ENCODE peak calls at places on chromosome 1, in four cellular contexts. One of them, this sample, is unnamed.

GRCh38 chr1:41682845-41683630 is 198.6 kb upstream of the EDN2 start:
- DNase-seq in effector memory CD4-positive, alpha-beta T cell: no peak
- DNase-seq in ecto neural progenitor cell: no peak
- DNase-seq in central memory CD8-positive, alpha-beta T cell: no peak
- DNase-seq in this sample: no peak

GRCh38 chr1:109248797-109249629 is at the start of gene CELSR2:
- DNase-seq in effector memory CD4-positive, alpha-beta T cell: peak; percentile 41
- DNase-seq in ecto neural progenitor cell: peak; percentile 86
- DNase-seq in central memory CD8-positive, alpha-beta T cell: no peak
- DNase-seq in this sample: no peak

GRCh38 chr1:44089371-44090070 is 29.1 kb upstream of the KLF17 start:
- DNase-seq in effector memory CD4-positive, alpha-beta T cell: no peak
- DNase-seq in ecto neural progenitor cell: no peak
- DNase-seq in central memory CD8-positive, alpha-beta T cell: no peak
- DNase-seq in this sample: no peak

GRCh38 chr1:50538476-50538875 is 115.2 kb upstream of the DMRTA2 start:
- DNase-seq in effector memory CD4-positive, alpha-beta T cell: no peak
- DNase-seq in ecto neural progenitor cell: no peak
- DNase-seq in central memory CD8-positive, alpha-beta T cell: no peak
- DNase-seq in this sample: no peak

GRCh38 chr1:205237526-205238484 is 10.1 kb downstream of the TMCC2 start:
- DNase-seq in effector memory CD4-positive, alpha-beta T cell: no peak
- DNase-seq in ecto neural progenitor cell: no peak
- DNase-seq in central memory CD8-positive, alpha-beta T cell: no peak
- DNase-seq in this sample: peak; percentile 55

GRCh38 chr1:38076038-38076437 is 29.4 kb upstream of the POU3F1 start:
- DNase-seq in effector memory CD4-positive, alpha-beta T cell: no peak
- DNase-seq in ecto neural progenitor cell: peak; percentile 77
- DNase-seq in central memory CD8-positive, alpha-beta T cell: no peak
- DNase-seq in this sample: no peak

GRCh38 chr1:159141584-159142518 is 29.6 kb upstream of the CADM3 start:
- DNase-seq in effector memory CD4-positive, alpha-beta T cell: no peak
- DNase-seq in ecto neural progenitor cell: peak; percentile 78
- DNase-seq in central memory CD8-positive, alpha-beta T cell: no peak
- DNase-seq in this sample: no peak

GRCh38 chr1:1630191-1630964 is 1.6 kb upstream of the MMP23B start:
- DNase-seq in effector memory CD4-positive, alpha-beta T cell: peak; percentile 91
- DNase-seq in ecto neural progenitor cell: peak; percentile 85
- DNase-seq in central memory CD8-positive, alpha-beta T cell: peak; percentile 97
- DNase-seq in this sample: no peak

GRCh38 chr1:24438423-24438901 is 22.9 kb downstream of the NIPAL3 start:
- DNase-seq in effector memory CD4-positive, alpha-beta T cell: no peak
- DNase-seq in ecto neural progenitor cell: peak; percentile 60
- DNase-seq in central memory CD8-positive, alpha-beta T cell: no peak
- DNase-seq in this sample: no peak

GRCh38 chr1:247212012-247212411 is 40.2 kb upstream of the ZNF124 start:
- DNase-seq in effector memory CD4-positive, alpha-beta T cell: no peak
- DNase-seq in ecto neural progenitor cell: no peak
- DNase-seq in central memory CD8-positive, alpha-beta T cell: no peak
- DNase-seq in this sample: no peak

GRCh38 chr1:30386145-30386926 is 337.0 kb downstream of the MATN1 start:
- DNase-seq in effector memory CD4-positive, alpha-beta T cell: no peak
- DNase-seq in ecto neural progenitor cell: no peak
- DNase-seq in central memory CD8-positive, alpha-beta T cell: no peak
- DNase-seq in this sample: no peak

GRCh38 chr1:176149939-176150807 is 56.9 kb downstream of the COP1 start:
- DNase-seq in effector memory CD4-positive, alpha-beta T cell: no peak
- DNase-seq in ecto neural progenitor cell: no peak
- DNase-seq in central memory CD8-positive, alpha-beta T cell: no peak
- DNase-seq in this sample: no peak

GRCh38 chr1:1616045-1616821 is 933 bp downstream of the MIB2 start:
- DNase-seq in effector memory CD4-positive, alpha-beta T cell: peak; percentile 46
- DNase-seq in ecto neural progenitor cell: no peak
- DNase-seq in central memory CD8-positive, alpha-beta T cell: no peak
- DNase-seq in this sample: no peak

GRCh38 chr1:32798191-32798590 is 19.0 kb downstream of the YARS1 start:
- DNase-seq in effector memory CD4-positive, alpha-beta T cell: no peak
- DNase-seq in ecto neural progenitor cell: no peak
- DNase-seq in central memory CD8-positive, alpha-beta T cell: no peak
- DNase-seq in this sample: no peak

GRCh38 chr1:43835141-43836021 is 98.2 kb upstream of the ARTN start:
- DNase-seq in effector memory CD4-positive, alpha-beta T cell: no peak
- DNase-seq in ecto neural progenitor cell: no peak
- DNase-seq in central memory CD8-positive, alpha-beta T cell: no peak
- DNase-seq in this sample: no peak

GRCh38 chr1:96641292-96641691 is 80.3 kb upstream of the PTBP2 start:
- DNase-seq in effector memory CD4-positive, alpha-beta T cell: no peak
- DNase-seq in ecto neural progenitor cell: no peak
- DNase-seq in central memory CD8-positive, alpha-beta T cell: no peak
- DNase-seq in this sample: no peak

GRCh38 chr1:204443260-204443619 is 31.6 kb upstream of the PPP1R15B start:
- DNase-seq in effector memory CD4-positive, alpha-beta T cell: no peak
- DNase-seq in ecto neural progenitor cell: no peak
- DNase-seq in central memory CD8-positive, alpha-beta T cell: no peak
- DNase-seq in this sample: no peak

GRCh38 chr1:180360333-180361075 is 130.4 kb downstream of the LHX4 start:
- DNase-seq in effector memory CD4-positive, alpha-beta T cell: no peak
- DNase-seq in ecto neural progenitor cell: no peak
- DNase-seq in central memory CD8-positive, alpha-beta T cell: no peak
- DNase-seq in this sample: no peak

This sample was measured in vagina.